ENCODE peak calls at places on chromosome 21, in four cellular contexts. One of them, this sample, is unnamed.

GRCh38 chr21:45546636-45547203 is 4.5 kb upstream of the SLC19A1 start:
- DNase-seq in small intestine: no peak
- DNase-seq in amniotic epithelial cell: no peak
- DNase-seq in fibroblast of the conjunctiva: no peak
- DNase-seq in this sample: no peak

GRCh38 chr21:42043961-42044360 is 27.2 kb upstream of the UMODL1 start:
- DNase-seq in small intestine: no peak
- DNase-seq in fibroblast of the conjunctiva: no peak
- DNase-seq in amniotic epithelial cell: no peak
- DNase-seq in this sample: no peak

GRCh38 chr21:18840239-18840638 is 436.7 kb upstream of the TMPRSS15 start:
- DNase-seq in fibroblast of the conjunctiva: no peak
- DNase-seq in small intestine: peak; percentile 13
- DNase-seq in amniotic epithelial cell: peak; percentile 40
- DNase-seq in this sample: no peak

GRCh38 chr21:28100366-28100765 is 892.3 kb downstream of the LTN1 start:
- DNase-seq in fibroblast of the conjunctiva: no peak
- DNase-seq in small intestine: no peak
- DNase-seq in amniotic epithelial cell: no peak
- DNase-seq in this sample: no peak

GRCh38 chr21:36913247-36914169 is 53.0 kb downstream of the HLCS start:
- DNase-seq in fibroblast of the conjunctiva: no peak
- DNase-seq in small intestine: no peak
- DNase-seq in amniotic epithelial cell: no peak
- DNase-seq in this sample: no peak

GRCh38 chr21:43864313-43864805 is 664 bp upstream of the AGPAT3 start:
- DNase-seq in amniotic epithelial cell: no peak
- DNase-seq in fibroblast of the conjunctiva: no peak
- DNase-seq in small intestine: peak; percentile 75
- DNase-seq in this sample: no peak

GRCh38 chr21:45409466-45410150 is 4.6 kb downstream of the COL18A1 start:
- DNase-seq in small intestine: no peak
- DNase-seq in amniotic epithelial cell: peak; percentile 79
- DNase-seq in fibroblast of the conjunctiva: no peak
- DNase-seq in this sample: no peak

GRCh38 chr21:34243562-34243961 is 120.2 kb upstream of the KCNE2 start:
- DNase-seq in amniotic epithelial cell: peak; percentile 42
- DNase-seq in small intestine: peak; percentile 39
- DNase-seq in fibroblast of the conjunctiva: no peak
- DNase-seq in this sample: no peak

GRCh38 chr21:41707231-41707988 is 59.4 kb downstream of the RIPK4 start:
- DNase-seq in small intestine: peak; percentile 90
- DNase-seq in amniotic epithelial cell: no peak
- DNase-seq in fibroblast of the conjunctiva: no peak
- DNase-seq in this sample: no peak

GRCh38 chr21:39111928-39112327 is 71.3 kb downstream of the PSMG1 start:
- DNase-seq in fibroblast of the conjunctiva: peak; percentile 43
- DNase-seq in amniotic epithelial cell: no peak
- DNase-seq in small intestine: no peak
- DNase-seq in this sample: peak; percentile 57

GRCh38 chr21:44897326-44898010 is 23.2 kb downstream of the ITGB2 start:
- DNase-seq in fibroblast of the conjunctiva: no peak
- DNase-seq in small intestine: peak; percentile 92
- DNase-seq in amniotic epithelial cell: no peak
- DNase-seq in this sample: no peak

GRCh38 chr21:36881223-36881622 is 85.2 kb downstream of the HLCS start:
- DNase-seq in small intestine: no peak
- DNase-seq in amniotic epithelial cell: peak; percentile 16
- DNase-seq in fibroblast of the conjunctiva: no peak
- DNase-seq in this sample: no peak